ENCODE peak calls at places on chromosomes 5 and 9, in five cellular contexts. H is activated T-cell treated with anti-CD3 and anti-CD28 coated beads, Interleukin-2, amount 50 U/mL, for 48 hours; L is ACHN; N is activated CD8-positive, alpha-beta memory T cell treated with anti-CD3 and anti-CD28 coated beads, Interleukin-2, amount 50 U/mL, for 48 hours; R is astrocyte of the spinal cord. M is an unnamed sample.

GRCh38 chr5:138663009-138663408 is 87.8 kb upstream of the HSPA9 start:
- DNase-seq in R (no peak), L (no peak), H (peak), N (peak), M (no peak)

GRCh38 chr5:157506066-157506590 is 46.1 kb downstream of the NIPAL4 start:
- DNase-seq in R (peak), H (no peak), N (no peak), L (no peak), M (peak)

GRCh38 chr5:178314961-178315820 is 82.6 kb upstream of the PHYKPL start:
- DNase-seq in H (no peak), L (no peak), R (no peak), N (no peak), M (no peak)

GRCh38 chr9:113720495-113720894 is 155.6 kb upstream of the ZNF618 start:
- DNase-seq in R (peak), L (no peak), N (no peak), H (no peak), M (no peak)

GRCh38 chr9:105415344-105415980 is 32.4 kb upstream of the FSD1L start:
- DNase-seq in L (peak), N (peak), R (peak), H (peak), M (peak)

GRCh38 chr9:86324901-86325300 is 29.3 kb downstream of the TUT7 start:
- DNase-seq in H (no peak), L (no peak), R (no peak), N (no peak), M (no peak)

GRCh38 chr5:116291271-116291670 is 206.4 kb downstream of the COMMD10 start:
- DNase-seq in H (no peak), L (no peak), R (peak), N (no peak), M (peak)

GRCh38 chr5:13866792-13867191 is 77.7 kb downstream of the DNAH5 start:
- DNase-seq in R (peak), N (peak), H (peak), L (peak), M (peak)

GRCh38 chr5:73376618-73377170 is 71.9 kb downstream of the FOXD1 start:
- DNase-seq in R (peak), L (peak), H (no peak), N (no peak), M (peak)

GRCh38 chr9:137116027-137116507 is 1.5 kb upstream of the DPP7 start:
- DNase-seq in H (no peak), N (no peak), R (no peak), L (no peak), M (no peak)

GRCh38 chr9:121966706-121967105 is 126.4 kb downstream of the TTLL11 start:
- DNase-seq in L (no peak), R (no peak), H (no peak), N (no peak), M (no peak)

GRCh38 chr5:159206368-159206767 is 3.0 kb downstream of the RNF145 start:
- DNase-seq in H (no peak), R (no peak), N (no peak), L (no peak), M (no peak)

GRCh38 chr9:98575379-98576346 is 133.1 kb downstream of the GABBR2 start:
- DNase-seq in R (peak), N (peak), L (peak), H (peak), M (peak)

GRCh38 chr5:133531634-133532033 is 80.7 kb downstream of the FSTL4 start:
- DNase-seq in N (no peak), H (no peak), R (peak), L (no peak), M (peak)

GRCh38 chr9:124810513-124811355 is 33.8 kb downstream of the OLFML2A start:
- DNase-seq in L (peak), R (peak), H (no peak), N (no peak), M (peak)

GRCh38 chr9:5438301-5439162 is 807 bp upstream of the PLGRKT start:
- DNase-seq in N (peak), H (peak), L (peak), R (peak), M (peak)

GRCh38 chr9:84212982-84213381 is 127.6 kb downstream of the SLC28A3 start:
- DNase-seq in N (no peak), R (no peak), H (no peak), L (no peak), M (no peak)

GRCh38 chr5:156149203-156149602 is 177.8 kb upstream of the SGCD start:
- DNase-seq in L (no peak), N (no peak), R (no peak), H (no peak), M (no peak)

GRCh38 chr9:122056484-122056883 is 36.6 kb downstream of the TTLL11 start:
- DNase-seq in N (no peak), L (peak), H (no peak), R (no peak), M (no peak)

GRCh38 chr9:98083059-98083458 is 26.5 kb downstream of the NANS start:
- DNase-seq in N (no peak), L (no peak), R (no peak), H (no peak), M (no peak)

GRCh38 chr5:138148811-138149210 is 9.6 kb upstream of the NME5 start:
- DNase-seq in L (peak), R (peak), H (no peak), N (no peak), M (peak)

GRCh38 chr9:134536101-134536900 is 105.3 kb upstream of the COL5A1 start:
- DNase-seq in N (no peak), R (peak), H (no peak), L (peak), M (peak)

GRCh38 chr9:123420560-123421210 is 64.7 kb downstream of the CRB2 start:
- DNase-seq in H (no peak), N (no peak), L (no peak), R (no peak), M (no peak)

GRCh38 chr5:118506453-118506852 is 481.9 kb downstream of the DTWD2 start:
- DNase-seq in N (no peak), L (no peak), R (no peak), H (no peak), M (no peak)

GRCh38 chr9:74821636-74822035 is 66.1 kb downstream of the TRPM6 start:
- DNase-seq in L (no peak), H (no peak), N (no peak), R (no peak), M (no peak)

GRCh38 chr5:16082053-16082452 is 97.5 kb downstream of the MARCHF11 start:
- DNase-seq in R (no peak), N (no peak), H (no peak), L (no peak), M (no peak)

M was measured in cardiac fibroblast.